ENCODE peak calls at places on chromosomes 5 and 9, in five cellular contexts. One of them, this sample, is unnamed.

GRCh38 chr5:16507716-16508115 is 42.1 kb upstream of the ZNF622 start:
- DNase-seq in mesenteric fat pad: no peak
- DNase-seq in GDM1: no peak
- DNase-seq in amniotic stem cell: no peak
- DNase-seq in smooth muscle cell of the brain vasculature: no peak
- DNase-seq in this sample: no peak

GRCh38 chr5:150529555-150529954 is 21.6 kb downstream of the NDST1 start:
- DNase-seq in mesenteric fat pad: no peak
- DNase-seq in GDM1: no peak
- DNase-seq in amniotic stem cell: no peak
- DNase-seq in smooth muscle cell of the brain vasculature: no peak
- DNase-seq in this sample: no peak

GRCh38 chr9:134983094-134983493 is 65.4 kb upstream of the FCN1 start:
- DNase-seq in mesenteric fat pad: peak
- DNase-seq in GDM1: no peak
- DNase-seq in amniotic stem cell: no peak
- DNase-seq in smooth muscle cell of the brain vasculature: no peak
- DNase-seq in this sample: no peak

GRCh38 chr5:1421521-1422341 is 23.5 kb downstream of the SLC6A3 start:
- DNase-seq in mesenteric fat pad: peak
- DNase-seq in GDM1: no peak
- DNase-seq in amniotic stem cell: no peak
- DNase-seq in smooth muscle cell of the brain vasculature: no peak
- DNase-seq in this sample: no peak

GRCh38 chr5:91146905-91147600 is 236.1 kb downstream of the ARRDC3 start:
- DNase-seq in mesenteric fat pad: no peak
- DNase-seq in GDM1: no peak
- DNase-seq in amniotic stem cell: no peak
- DNase-seq in smooth muscle cell of the brain vasculature: no peak
- DNase-seq in this sample: no peak

GRCh38 chr9:125878241-125878640 is 131.1 kb downstream of the PBX3 start:
- DNase-seq in mesenteric fat pad: no peak
- DNase-seq in GDM1: no peak
- DNase-seq in amniotic stem cell: no peak
- DNase-seq in smooth muscle cell of the brain vasculature: no peak
- DNase-seq in this sample: no peak

GRCh38 chr9:129868033-129868395 is 32.8 kb downstream of the USP20 start:
- DNase-seq in mesenteric fat pad: no peak
- DNase-seq in GDM1: no peak
- DNase-seq in amniotic stem cell: no peak
- DNase-seq in smooth muscle cell of the brain vasculature: no peak
- DNase-seq in this sample: no peak

GRCh38 chr5:132559661-132560060 is 2.9 kb downstream of the RAD50 start:
- DNase-seq in mesenteric fat pad: no peak
- DNase-seq in GDM1: no peak
- DNase-seq in amniotic stem cell: no peak
- DNase-seq in smooth muscle cell of the brain vasculature: no peak
- DNase-seq in this sample: no peak

GRCh38 chr9:82021198-82021597 is 32.6 kb downstream of the SPATA31D1 start:
- DNase-seq in mesenteric fat pad: no peak
- DNase-seq in GDM1: no peak
- DNase-seq in amniotic stem cell: peak
- DNase-seq in smooth muscle cell of the brain vasculature: peak
- DNase-seq in this sample: no peak

GRCh38 chr5:156411131-156411727 is 84.3 kb downstream of the SGCD start:
- DNase-seq in mesenteric fat pad: no peak
- DNase-seq in GDM1: no peak
- DNase-seq in amniotic stem cell: peak
- DNase-seq in smooth muscle cell of the brain vasculature: peak
- DNase-seq in this sample: no peak

GRCh38 chr9:101397746-101398334 is 578 bp downstream of the MRPL50 start:
- DNase-seq in mesenteric fat pad: no peak
- DNase-seq in GDM1: no peak
- DNase-seq in amniotic stem cell: no peak
- DNase-seq in smooth muscle cell of the brain vasculature: no peak
- DNase-seq in this sample: no peak

GRCh38 chr5:32170303-32171170 is 3.6 kb downstream of the GOLPH3 start:
- DNase-seq in mesenteric fat pad: no peak
- DNase-seq in GDM1: no peak
- DNase-seq in amniotic stem cell: peak
- DNase-seq in smooth muscle cell of the brain vasculature: no peak
- DNase-seq in this sample: no peak

GRCh38 chr5:180785151-180785781 is 17.3 kb downstream of the MGAT1 start:
- DNase-seq in mesenteric fat pad: no peak
- DNase-seq in GDM1: no peak
- DNase-seq in amniotic stem cell: peak
- DNase-seq in smooth muscle cell of the brain vasculature: no peak
- DNase-seq in this sample: no peak

GRCh38 chr5:1310118-1310517 is 15.2 kb upstream of the TERT start:
- DNase-seq in mesenteric fat pad: peak
- DNase-seq in GDM1: no peak
- DNase-seq in amniotic stem cell: no peak
- DNase-seq in smooth muscle cell of the brain vasculature: no peak
- DNase-seq in this sample: no peak

GRCh38 chr9:37608250-37608649 is 15.9 kb upstream of the TOMM5 start:
- DNase-seq in mesenteric fat pad: no peak
- DNase-seq in GDM1: no peak
- DNase-seq in amniotic stem cell: no peak
- DNase-seq in smooth muscle cell of the brain vasculature: no peak
- DNase-seq in this sample: no peak

This sample was measured in brain pericyte.